ENCODE peak calls at places on chromosomes 1 and 21, in seven cellular contexts. U is colonic mucosa, X is endodermal cell, V is fibroblast of lung, N is DND-41, K is kidney, P is HepG2. L is an unnamed sample.

GRCh38 chr1:101308935-101309333 is 72.1 kb downstream of the S1PR1 start:
- DNase-seq in X (peak), N (peak), P (no peak), V (no peak), K (no peak), U (no peak), L (no peak)

GRCh38 chr1:241306125-241306790 is 50.7 kb downstream of the RGS7 start:
- DNase-seq in K (no peak), P (no peak), X (no peak), U (no peak), N (no peak), V (no peak), L (no peak)

GRCh38 chr1:222104097-222104496 is 362.2 kb upstream of the DUSP10 start:
- DNase-seq in V (no peak), N (no peak), X (no peak), K (no peak), U (no peak), P (no peak), L (no peak)

GRCh38 chr1:33893147-33893830 is 29.4 kb downstream of the HMGB4 start:
- DNase-seq in U (no peak), K (no peak), N (no peak), X (no peak), V (peak), P (no peak), L (peak)

GRCh38 chr1:119275145-119275929 is 93.2 kb upstream of the HAO2 start:
- DNase-seq in X (peak), U (peak), N (peak), P (peak), K (no peak), V (peak), L (peak)

GRCh38 chr1:162197615-162198497 is 128.4 kb downstream of the NOS1AP start:
- DNase-seq in P (peak), N (no peak), U (no peak), V (no peak), X (peak), K (no peak), L (no peak)

GRCh38 chr1:247357781-247358211 is 26.1 kb upstream of the ZNF496 start:
- DNase-seq in U (no peak), K (no peak), P (no peak), V (peak), X (peak), N (no peak), L (no peak)

GRCh38 chr1:53544731-53545515 is 85.7 kb downstream of the DMRTB1 start:
- DNase-seq in N (no peak), V (no peak), U (no peak), K (peak), X (no peak), P (no peak), L (no peak)

GRCh38 chr1:16484501-16484835 is 29.6 kb downstream of the RNU1-1 start:
- DNase-seq in N (no peak), K (no peak), X (no peak), V (no peak), P (no peak), U (no peak), L (no peak)

GRCh38 chr1:56137829-56138505 is 441.4 kb downstream of the PLPP3 start:
- DNase-seq in X (no peak), N (no peak), K (no peak), V (peak), U (no peak), P (no peak), L (no peak)

GRCh38 chr1:25804244-25804963 is 4.4 kb downstream of the SELENON start:
- DNase-seq in X (no peak), P (no peak), V (peak), N (no peak), K (peak), U (no peak), L (peak)

GRCh38 chr1:202237052-202237451 is 43.5 kb downstream of the LGR6 start:
- DNase-seq in V (no peak), U (no peak), N (peak), K (peak), X (peak), P (peak), L (peak)

GRCh38 chr1:99266731-99267130 is 2.4 kb downstream of the PLPPR4 start:
- DNase-seq in N (no peak), X (no peak), V (peak), U (no peak), P (no peak), K (no peak), L (no peak)

GRCh38 chr1:53945183-53945432 is 391 bp downstream of the IFT25 start:
- DNase-seq in V (no peak), K (no peak), U (no peak), X (no peak), N (no peak), P (no peak), L (no peak)

GRCh38 chr1:76012341-76013208 is 62.0 kb upstream of the ST6GALNAC3 start:
- DNase-seq in V (peak), K (no peak), U (no peak), P (no peak), N (no peak), X (no peak), L (peak)

GRCh38 chr1:67889940-67890567 is 56.8 kb upstream of the GNG12 start:
- DNase-seq in U (no peak), P (no peak), V (peak), X (no peak), K (no peak), N (no peak), L (no peak)

GRCh38 chr1:153506831-153507413 is 28.9 kb downstream of the S100A6 start:
- DNase-seq in V (peak), X (no peak), K (peak), P (peak), U (peak), N (no peak), L (no peak)

GRCh38 chr1:64000021-64000420 is 203.4 kb upstream of the UBE2U start:
- DNase-seq in N (no peak), V (peak), K (no peak), X (no peak), U (no peak), P (no peak), L (no peak)

GRCh38 chr1:36585760-36586072 is 103.0 kb upstream of the CSF3R start:
- DNase-seq in X (no peak), K (no peak), V (peak), U (no peak), P (no peak), N (no peak), L (no peak)

GRCh38 chr1:212186427-212187207 is 98.6 kb upstream of the PPP2R5A start:
- DNase-seq in N (peak), U (peak), X (no peak), K (no peak), V (no peak), P (no peak), L (no peak)

GRCh38 chr21:15006594-15007230 is 58.1 kb downstream of the NRIP1 start:
- DNase-seq in P (no peak), K (no peak), U (no peak), N (no peak), X (no peak), V (no peak), L (no peak)

GRCh38 chr1:217275617-217276398 is 355.1 kb downstream of the GPATCH2 start:
- DNase-seq in P (no peak), K (no peak), V (peak), X (no peak), N (no peak), U (no peak), L (no peak)

GRCh38 chr21:29501451-29501850 is 202.7 kb downstream of the BACH1 start:
- DNase-seq in P (no peak), U (no peak), V (peak), N (no peak), X (no peak), K (no peak), L (no peak)

GRCh38 chr1:166836733-166837132 is 2.5 kb upstream of the POGK start:
- DNase-seq in U (no peak), P (no peak), V (peak), N (no peak), X (no peak), K (no peak), L (no peak)

GRCh38 chr1:201511925-201512539 is 5.1 kb upstream of the CSRP1 start:
- DNase-seq in P (peak), K (peak), V (no peak), U (peak), X (peak), N (no peak), L (peak)

GRCh38 chr1:186154651-186155050 is 220.4 kb downstream of the TPR start:
- DNase-seq in K (no peak), P (no peak), N (no peak), U (no peak), X (no peak), V (no peak), L (no peak)

GRCh38 chr21:42277593-42277992 is 37.6 kb downstream of the TFF3 start:
- DNase-seq in P (no peak), V (peak), K (no peak), N (no peak), U (no peak), X (no peak), L (no peak)

GRCh38 chr21:38220270-38220737 is 36.5 kb upstream of the KCNJ15 start:
- DNase-seq in X (no peak), P (no peak), V (no peak), K (no peak), N (no peak), U (no peak), L (no peak)

GRCh38 chr1:117363591-117364048 is 3.6 kb upstream of the MAN1A2 start:
- DNase-seq in N (no peak), U (no peak), P (no peak), K (no peak), X (no peak), V (no peak), L (no peak)

GRCh38 chr1:153390938-153391710 is at the start of gene S100A8:
- DNase-seq in N (no peak), P (no peak), U (peak), V (no peak), K (no peak), X (no peak), L (no peak)

GRCh38 chr1:168179411-168180147 is 817 bp downstream of the TIPRL start:
- DNase-seq in P (no peak), U (peak), K (no peak), X (peak), N (peak), V (peak), L (peak)

GRCh38 chr1:45375104-45376090 is 35.2 kb upstream of the MUTYH start:
- DNase-seq in X (no peak), P (no peak), K (no peak), U (no peak), V (no peak), N (no peak), L (no peak)

GRCh38 chr1:162191396-162192322 is 122.2 kb downstream of the NOS1AP start:
- DNase-seq in U (peak), X (no peak), N (no peak), V (no peak), K (no peak), P (no peak), L (no peak)

GRCh38 chr1:241356519-241357365 is at the start of gene RGS7:
- DNase-seq in N (no peak), X (peak), K (peak), U (peak), V (peak), P (peak), L (peak)

GRCh38 chr1:1402081-1402900 is 3.2 kb upstream of the CCNL2 start:
- DNase-seq in V (peak), N (peak), P (peak), U (peak), K (peak), X (peak), L (peak)

GRCh38 chr1:39898648-39899603 is 2.8 kb downstream of the MYCL start:
- DNase-seq in K (no peak), U (peak), N (no peak), P (peak), V (peak), X (peak), L (peak)

GRCh38 chr21:10418649-10419048 is 102.7 kb upstream of the TPTE start:
- DNase-seq in U (no peak), V (no peak), N (no peak), X (no peak), K (no peak), P (no peak), L (no peak)

DNA sequence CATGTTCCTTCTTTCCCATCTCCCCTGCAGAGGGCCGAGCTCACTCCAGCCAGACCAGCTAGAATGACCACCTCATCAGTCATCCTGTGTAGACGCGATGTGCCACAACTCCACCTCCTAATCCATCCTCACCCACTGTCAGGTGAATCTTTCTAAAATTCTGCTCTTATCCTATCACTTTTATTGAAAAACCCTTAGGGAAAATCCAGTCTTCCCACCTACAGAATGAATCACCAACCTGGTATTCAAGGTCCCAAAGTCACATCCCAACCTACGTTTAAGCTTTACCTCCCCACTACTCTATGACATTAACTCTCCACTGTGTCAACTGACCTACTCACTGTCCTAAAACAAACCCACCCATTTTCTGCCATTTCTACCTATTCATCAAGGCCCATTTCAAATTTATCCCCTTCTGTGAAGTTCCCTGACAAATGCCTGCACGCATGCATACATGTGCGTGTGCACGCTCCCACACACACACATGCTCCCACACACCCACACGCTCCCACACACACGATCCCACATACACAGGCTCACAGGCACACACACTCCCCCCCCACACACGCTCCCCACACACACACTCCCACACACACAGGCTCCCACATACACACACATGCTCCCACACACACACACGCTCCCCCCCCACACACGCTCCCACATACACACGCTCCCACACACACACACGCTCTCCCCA is 27.7 kb downstream of the HSF2BP start:
- DNase-seq in X (no peak), K (no peak), P (no peak), U (no peak), V (no peak), N (no peak), L (no peak)
- H3K9ac ChIP-seq in X (no peak), K (no peak), P (no peak), U (no peak), V (no peak), N (no peak), L (no peak)

DNA sequence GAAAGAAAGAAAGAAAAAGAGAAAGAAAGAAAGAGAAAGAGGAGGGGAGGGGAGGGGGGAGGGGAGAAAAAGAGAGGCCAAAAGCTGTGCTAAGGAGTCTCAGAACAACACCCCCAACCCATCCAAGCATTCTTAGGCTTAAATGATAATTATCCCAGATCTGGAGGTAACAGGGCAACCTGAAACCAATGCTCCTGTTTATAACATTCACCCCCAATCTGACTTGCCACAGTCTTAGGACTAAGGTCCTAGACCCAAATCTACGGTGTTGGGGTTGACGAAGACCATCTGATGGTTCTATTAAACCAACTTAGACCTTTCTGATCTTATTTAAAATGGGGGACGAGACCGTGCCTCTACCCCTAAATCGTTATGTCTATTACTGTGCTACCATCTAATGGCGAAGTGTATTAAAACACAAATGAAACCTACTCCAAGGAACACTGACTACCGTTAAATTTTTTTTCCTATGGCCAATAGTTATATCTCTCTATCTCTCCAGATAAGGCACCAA is 119.3 kb upstream of the CDC42BPA start:
- DNase-seq in P (peak), X (peak), K (no peak), N (no peak), U (no peak), V (peak), L (peak)
- TF ChIP-seq CTCF in P (peak), X (peak), K (peak), N (peak), U (peak), V (peak), L (peak)

DNA sequence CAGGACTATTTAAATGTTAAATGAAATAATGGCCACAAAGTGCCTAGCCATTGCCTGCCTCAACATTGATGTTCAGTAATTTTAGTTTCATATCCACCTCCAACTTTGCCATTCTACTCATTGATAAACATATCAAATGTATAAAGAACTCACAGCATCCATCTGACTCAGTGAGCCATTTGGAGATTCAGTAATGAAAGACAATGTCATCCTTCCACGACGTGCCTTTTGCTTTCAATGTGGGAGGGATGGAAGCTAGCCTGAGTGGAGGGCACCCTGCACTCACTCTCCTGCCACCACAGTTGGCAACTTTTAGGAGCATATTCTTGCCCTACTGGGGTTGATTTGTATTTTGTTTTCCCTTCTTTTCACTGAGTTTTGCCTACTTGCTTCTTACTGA is 151.5 kb downstream of the GLUL start:
- DNase-seq in V (no peak), U (no peak), K (no peak), X (no peak), N (no peak), P (no peak), L (no peak)
- H3K27ac ChIP-seq in V (no peak), U (no peak), K (no peak), X (no peak), N (no peak), P (no peak), L (no peak)

GRCh38 chr1:9317072-9317471 is 24.4 kb downstream of the SPSB1 start:
- DNase-seq in U (no peak), X (no peak), N (no peak), V (no peak), K (no peak), P (no peak), L (no peak)
- H3K9ac ChIP-seq in U (no peak), X (no peak), N (no peak), V (no peak), K (no peak), P (no peak), L (no peak)

DNA sequence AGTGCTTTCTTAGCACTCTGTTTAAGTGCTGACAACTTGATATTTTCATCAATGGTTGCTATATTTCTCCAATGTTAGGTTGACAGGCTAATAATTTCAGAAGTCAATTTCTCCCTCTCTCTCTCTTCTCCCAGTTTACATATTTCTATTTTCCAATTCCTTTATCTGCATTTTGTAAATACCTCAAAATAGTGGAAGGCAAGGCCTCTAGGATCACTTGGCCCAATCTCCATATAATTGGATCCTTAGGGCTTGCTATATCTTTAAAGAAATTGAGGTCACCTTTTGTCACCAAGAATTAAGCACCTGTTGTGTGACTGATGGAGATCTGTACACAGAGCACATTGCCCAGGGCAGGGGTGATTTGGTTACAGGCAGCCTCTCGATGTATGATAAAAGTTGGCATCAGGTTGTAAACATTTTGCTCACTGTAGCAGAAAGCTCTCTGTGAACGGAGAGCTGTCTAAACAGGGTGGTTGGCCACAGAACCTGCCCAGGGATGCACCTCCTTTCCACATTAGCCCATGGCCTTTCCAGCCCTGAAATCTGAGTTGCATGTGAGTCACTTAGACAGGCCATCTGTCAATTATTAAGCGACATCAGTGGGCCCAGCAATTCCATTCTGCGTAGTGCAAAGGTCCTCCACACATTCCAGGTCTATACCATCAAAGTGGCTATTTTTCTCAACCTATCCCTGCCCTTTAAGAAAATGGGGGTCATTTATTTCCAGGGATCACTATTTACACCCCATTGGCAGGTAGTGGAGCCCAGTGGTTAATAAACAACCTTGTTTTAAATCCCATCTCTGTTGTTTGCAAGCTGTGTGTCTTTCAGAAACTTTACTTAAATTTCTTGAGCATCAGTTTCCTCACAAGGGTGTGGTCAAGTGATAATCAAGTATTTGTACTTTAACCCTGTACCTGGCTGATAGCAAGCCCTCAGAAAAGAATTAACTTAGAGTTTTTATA is 29.1 kb upstream of the IRF2BP2 start:
- DNase-seq in K (no peak), X (no peak), P (peak), N (no peak), U (peak), V (peak), L (no peak)
- TF ChIP-seq CTCF in K (no peak), X (no peak), P (peak), N (no peak), U (no peak), V (no peak), L (no peak)

GRCh38 chr1:219123041-219123440 is 50.6 kb upstream of the LYPLAL1 start:
- DNase-seq in K (no peak), N (no peak), X (no peak), P (no peak), U (no peak), V (no peak), L (no peak)

GRCh38 chr1:219126267-219126862 is 47.3 kb upstream of the LYPLAL1 start:
- DNase-seq in P (no peak), N (no peak), X (no peak), V (peak), K (no peak), U (no peak), L (no peak)

GRCh38 chr1:219128957-219129356 is 44.7 kb upstream of the LYPLAL1 start:
- DNase-seq in X (no peak), P (no peak), U (no peak), V (peak), K (no peak), N (no peak), L (no peak)

GRCh38 chr1:219124163-219124562 is 49.5 kb upstream of the LYPLAL1 start:
- DNase-seq in X (no peak), U (no peak), K (no peak), N (no peak), P (no peak), V (no peak), L (no peak)

DNA sequence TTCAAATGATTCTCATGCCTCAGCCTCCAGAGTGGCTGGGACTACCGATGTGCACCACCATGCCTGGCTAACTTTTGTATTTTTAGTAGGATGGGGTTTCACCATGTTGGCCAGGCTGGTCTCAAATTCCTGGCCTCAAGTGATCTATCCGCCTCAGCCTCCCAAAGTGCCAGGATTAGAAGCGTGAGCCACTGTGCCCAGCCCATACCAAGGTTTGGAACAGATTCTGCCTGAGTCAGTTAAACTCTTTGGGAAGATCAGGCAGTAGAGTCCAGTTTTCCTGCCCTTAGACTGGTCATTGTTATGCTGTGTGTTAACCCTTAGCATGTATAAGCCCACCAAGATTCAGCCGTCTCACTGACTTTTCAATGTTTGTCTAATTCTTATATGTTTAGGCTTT is 48.3 kb upstream of the LYPLAL1 start:
- DNase-seq in U (no peak), V (no peak), N (no peak), K (no peak), P (no peak), X (no peak), L (no peak)
- H3K27ac ChIP-seq in U (no peak), V (no peak), N (no peak), K (no peak), P (no peak), X (no peak), L (no peak)